ENCODE peak calls at places on chromosomes 11 and 22, in five cellular contexts. V is activated CD4-positive, alpha-beta T cell treated with anti-CD3 and anti-CD28 coated beads for 24 hours; Y is hippocampal formation; F is EL; M is RCC 7860. H is an unnamed sample.

GRCh38 chr22:40487663-40488249 is 117.4 kb downstream of the SGSM3 start:
- DNase-seq in V (no peak), Y (peak; percentile 49), F (peak; percentile 41), M (no peak), H (no peak)

GRCh38 chr11:2582436-2582931 is 117.3 kb downstream of the KCNQ1OT1 start:
- DNase-seq in V (no peak), Y (no peak), F (no peak), M (no peak), H (no peak)

GRCh38 chr11:31022080-31022479 is 347.5 kb downstream of the DCDC1 start:
- DNase-seq in V (no peak), Y (no peak), F (no peak), M (no peak), H (no peak)

GRCh38 chr11:40178470-40178869 is 1281.0 kb downstream of the LRRC4C start:
- DNase-seq in V (no peak), Y (no peak), F (no peak), M (no peak), H (no peak)

GRCh38 chr11:79920480-79920879 is 479.6 kb upstream of the TENM4 start:
- DNase-seq in V (no peak), Y (no peak), F (no peak), M (no peak), H (no peak)

GRCh38 chr11:70796601-70797000 is 398.3 kb downstream of the CTTN start:
- DNase-seq in V (no peak), Y (no peak), F (no peak), M (no peak), H (no peak)

GRCh38 chr22:35686298-35686697 is 31.4 kb upstream of the APOL5 start:
- DNase-seq in V (no peak), Y (no peak), F (no peak), M (no peak), H (no peak)

GRCh38 chr11:101048479-101048878 is 81.1 kb downstream of the PGR start:
- DNase-seq in V (no peak), Y (no peak), F (no peak), M (no peak), H (no peak)

GRCh38 chr11:70912226-70912840 is 340.0 kb downstream of the SHANK2 start:
- DNase-seq in V (no peak), Y (no peak), F (peak; percentile 10), M (no peak), H (no peak)

GRCh38 chr11:119419834-119420492 is 3.0 kb downstream of the THY1 start:
- DNase-seq in V (no peak), Y (no peak), F (no peak), M (peak; percentile 85), H (peak; percentile 71)

GRCh38 chr11:89381094-89381493 is 110.1 kb downstream of the NOX4 start:
- DNase-seq in V (no peak), Y (no peak), F (peak; percentile 92), M (peak; percentile 24), H (peak; percentile 62)

GRCh38 chr11:119496453-119496852 is 73.5 kb upstream of the THY1 start:
- DNase-seq in V (no peak), Y (no peak), F (peak; percentile 58), M (no peak), H (no peak)

GRCh38 chr22:22609271-22609670 is 35.1 kb upstream of the GGTLC2 start:
- DNase-seq in V (no peak), Y (no peak), F (no peak), M (no peak), H (no peak)

GRCh38 chr11:62108971-62109391 is 14.8 kb upstream of the INCENP start:
- DNase-seq in V (no peak), Y (no peak), F (peak; percentile 64), M (peak; percentile 13), H (no peak)

GRCh38 chr11:63573881-63574855 is 11.0 kb upstream of the PLAAT2 start:
- DNase-seq in V (no peak), Y (peak; percentile 46), F (peak; percentile 72), M (no peak), H (peak; percentile 47)

H was measured in Caki2.